ENCODE peak calls at places on chromosome 3, in four cellular contexts. D is substantia nigra, Y is KBM-7, P is uterus. A is an unnamed sample.
A peak's percentile ranks its signal among the peaks of the same experiment; 100 is the strongest.

GRCh38 chr3:71542548-71543370 is 40.8 kb downstream of the FOXP1 start:
- DNase-seq in D (peak; percentile 5), Y (peak; percentile 98), P (peak; percentile 88), A (peak; percentile 97)

GRCh38 chr3:138459619-138460535 is 25.5 kb downstream of the ESYT3 start:
- DNase-seq in D (no peak), Y (no peak), P (no peak), A (no peak)

GRCh38 chr3:23567917-23568316 is 237.8 kb upstream of the UBE2E1 start:
- DNase-seq in D (no peak), Y (peak; percentile 36), P (no peak), A (no peak)

GRCh38 chr3:17686613-17687012 is 55.8 kb downstream of the TBC1D5 start:
- DNase-seq in D (no peak), Y (peak; percentile 53), P (no peak), A (peak; percentile 40)

GRCh38 chr3:139611540-139611939 is 66.2 kb downstream of the NMNAT3 start:
- DNase-seq in D (no peak), Y (no peak), P (no peak), A (no peak)

GRCh38 chr3:127043731-127044510 is 61.0 kb downstream of the PLXNA1 start:
- DNase-seq in D (no peak), Y (no peak), P (no peak), A (no peak)

GRCh38 chr3:186931487-186932280 is 1.4 kb downstream of the ST6GAL1 start:
- DNase-seq in D (no peak), Y (peak; percentile 40), P (peak; percentile 34), A (no peak)

GRCh38 chr3:147420361-147421183 is 11.4 kb downstream of the ZIC1 start:
- DNase-seq in D (no peak), Y (no peak), P (no peak), A (no peak)

GRCh38 chr3:179348325-179349013 is 960 bp downstream of the MFN1 start:
- DNase-seq in D (no peak), Y (peak; percentile 45), P (no peak), A (peak; percentile 44)

GRCh38 chr3:88957751-88958452 is 149.5 kb upstream of the EPHA3 start:
- DNase-seq in D (no peak), Y (no peak), P (no peak), A (no peak)

GRCh38 chr3:170429050-170429449 is 10.4 kb downstream of the CLDN11 start:
- DNase-seq in D (no peak), Y (peak; percentile 7), P (no peak), A (no peak)

GRCh38 chr3:4928277-4928789 is 50.9 kb upstream of the BHLHE40 start:
- DNase-seq in D (no peak), Y (no peak), P (no peak), A (no peak)

GRCh38 chr3:111368061-111368460 is 173.9 kb upstream of the CD96 start:
- DNase-seq in D (no peak), Y (no peak), P (no peak), A (no peak)

GRCh38 chr3:138348107-138348949 is at the start of gene MRAS:
- DNase-seq in D (no peak), Y (peak; percentile 54), P (peak; percentile 76), A (no peak)

GRCh38 chr3:73540969-73541740 is 83.6 kb downstream of the PDZRN3 start:
- DNase-seq in D (no peak), Y (no peak), P (no peak), A (no peak)

GRCh38 chr3:183438749-183439148 is 10.3 kb upstream of the MCF2L2 start:
- DNase-seq in D (no peak), Y (no peak), P (no peak), A (no peak)

GRCh38 chr3:149507491-149508324 is 33.2 kb downstream of the TM4SF4 start:
- DNase-seq in D (no peak), Y (peak; percentile 53), P (no peak), A (peak; percentile 49)

GRCh38 chr3:15681668-15682067 is 80.1 kb downstream of the BTD start:
- DNase-seq in D (no peak), Y (no peak), P (no peak), A (no peak)

GRCh38 chr3:177051419-177051818 is 145.9 kb downstream of the TBL1XR1 start:
- DNase-seq in D (no peak), Y (no peak), P (no peak), A (no peak)